ENCODE peak calls at places on chromosome 1, in six cellular contexts. Z is LoVo; W is activated naive CD4-positive, alpha-beta T cell; L is SJSA1; T is ACHN; G is myocyte. Y is an unnamed sample.

GRCh38 chr1:33470495-33471012 is 1.9 kb upstream of the ZSCAN20 start:
- DNase-seq in T (peak), W (no peak), L (peak), Z (peak), G (peak), Y (peak)

GRCh38 chr1:204130989-204131892 is 20.6 kb downstream of the ETNK2 start:
- DNase-seq in Z (peak), G (peak), L (peak), W (no peak), T (peak), Y (no peak)

GRCh38 chr1:203349757-203350522 is 982 bp downstream of the FMOD start:
- DNase-seq in Z (no peak), L (no peak), T (no peak), W (no peak), G (no peak), Y (no peak)

GRCh38 chr1:229544587-229544986 is 13.9 kb downstream of the ABCB10 start:
- DNase-seq in Z (no peak), W (no peak), L (no peak), G (no peak), T (no peak), Y (no peak)

GRCh38 chr1:119653839-119654170 is 5.7 kb upstream of the ZNF697 start:
- DNase-seq in L (no peak), G (no peak), Z (no peak), T (no peak), W (no peak), Y (no peak)

GRCh38 chr1:178196631-178197030 is 102.7 kb downstream of the RASAL2 start:
- DNase-seq in T (no peak), W (no peak), G (no peak), L (no peak), Z (no peak), Y (no peak)

GRCh38 chr1:77347646-77348045 is 65.8 kb downstream of the AK5 start:
- DNase-seq in Z (peak), G (peak), L (peak), T (peak), W (no peak), Y (no peak)

GRCh38 chr1:198903203-198903602 is 264.4 kb downstream of the PTPRC start:
- DNase-seq in L (no peak), Z (no peak), W (no peak), T (no peak), G (peak), Y (no peak)

GRCh38 chr1:179921981-179922380 is 32.6 kb upstream of the CEP350 start:
- DNase-seq in L (no peak), Z (no peak), T (no peak), G (no peak), W (no peak), Y (no peak)

GRCh38 chr1:228650141-228650540 is 85.1 kb upstream of the RHOU start:
- DNase-seq in Z (no peak), G (no peak), L (no peak), T (no peak), W (no peak), Y (no peak)

GRCh38 chr1:81242103-81242502 is 558.6 kb upstream of the ADGRL2 start:
- DNase-seq in L (no peak), W (no peak), Z (no peak), G (no peak), T (no peak), Y (no peak)

GRCh38 chr1:152107289-152107983 is 7.8 kb downstream of the TCHH start:
- DNase-seq in T (no peak), W (no peak), G (no peak), L (no peak), Z (peak), Y (no peak)

GRCh38 chr1:118949317-118949716 is 38.8 kb downstream of the TBX15 start:
- DNase-seq in G (peak), Z (no peak), W (no peak), T (peak), L (no peak), Y (no peak)

GRCh38 chr1:31201871-31202270 is 37.8 kb downstream of the NKAIN1 start:
- DNase-seq in G (no peak), W (no peak), T (no peak), Z (no peak), L (no peak), Y (no peak)

GRCh38 chr1:41397943-41398342 is 36.7 kb downstream of the FOXO6 start:
- DNase-seq in G (peak), W (no peak), T (no peak), L (no peak), Z (no peak), Y (no peak)

GRCh38 chr1:206809504-206810084 is 37.3 kb upstream of the IL10 start:
- DNase-seq in W (no peak), G (peak), T (peak), Z (no peak), L (no peak), Y (no peak)

GRCh38 chr1:171652234-171652822 is at the start of gene MYOC:
- DNase-seq in T (no peak), W (no peak), L (no peak), Z (no peak), G (no peak), Y (no peak)

GRCh38 chr1:9663257-9663656 is 11.7 kb downstream of the PIK3CD start:
- DNase-seq in G (no peak), W (no peak), Z (no peak), L (no peak), T (no peak), Y (no peak)

GRCh38 chr1:66848193-66848592 is 47.1 kb upstream of the INSL5 start:
- DNase-seq in Z (no peak), W (no peak), L (no peak), G (no peak), T (no peak), Y (no peak)

GRCh38 chr1:150881331-150882070 is 5.1 kb upstream of the ARNT start:
- DNase-seq in Z (no peak), L (no peak), W (no peak), T (no peak), G (peak), Y (no peak)

Y was measured in NCI-H1048.